ENCODE peak calls at places on chromosomes 3 and 15, in six cellular contexts. W is small intestine, M is adrenal gland, P is A549, E is OCI-LY7, H is IMR-90. Z is an unnamed sample. For H3K4me1, the result is how much of the 10 kb centered on the place peaks cover.

GRCh38 chr3:98525494-98525893 is 2.8 kb upstream of the CLDND1 start:
- DNase-seq in H (no peak), W (no peak), E (no peak), M (no peak), P (no peak), Z (no peak)

GRCh38 chr3:160331127-160331937 is 67.7 kb downstream of the IFT80 start:
- DNase-seq in E (no peak), H (peak), W (no peak), M (no peak), P (peak), Z (no peak)

GRCh38 chr3:64098686-64099085 is 75.4 kb upstream of the PSMD6 start:
- DNase-seq in P (no peak), E (no peak), W (no peak), H (no peak), M (no peak), Z (no peak)

GRCh38 chr3:127734754-127735473 is 62.2 kb downstream of the ABTB1 start:
- DNase-seq in E (peak), H (peak), W (no peak), M (no peak), P (no peak), Z (peak)

GRCh38 chr15:62324382-62324781 is 159.3 kb upstream of the C2CD4B start:
- DNase-seq in M (no peak), E (no peak), H (no peak), P (no peak), W (no peak), Z (no peak)

GRCh38 chr3:197501879-197502620 is 53.7 kb downstream of the BDH1 start:
- DNase-seq in W (peak), E (peak), H (peak), M (peak), P (peak), Z (peak)

GRCh38 chr3:136353461-136353860 is 103.3 kb downstream of the PCCB start:
- DNase-seq in W (no peak), M (no peak), H (no peak), E (no peak), P (no peak), Z (no peak)

GRCh38 chr3:133973249-133973980 is 56.3 kb downstream of the SLCO2A1 start:
- DNase-seq in M (no peak), P (no peak), W (no peak), H (no peak), E (no peak), Z (no peak)

GRCh38 chr3:55897573-55898224 is 410.6 kb upstream of the WNT5A start:
- DNase-seq in H (peak), M (no peak), P (peak), E (peak), W (no peak), Z (no peak)

GRCh38 chr3:127587876-127588275 is 2.7 kb downstream of the TPRA1 start:
- DNase-seq in W (no peak), M (no peak), H (no peak), E (no peak), P (no peak), Z (no peak)

GRCh38 chr3:47347217-47347801 is 33.5 kb upstream of the PTPN23 start:
- DNase-seq in M (no peak), W (no peak), P (no peak), E (peak), H (peak), Z (no peak)

DNA sequence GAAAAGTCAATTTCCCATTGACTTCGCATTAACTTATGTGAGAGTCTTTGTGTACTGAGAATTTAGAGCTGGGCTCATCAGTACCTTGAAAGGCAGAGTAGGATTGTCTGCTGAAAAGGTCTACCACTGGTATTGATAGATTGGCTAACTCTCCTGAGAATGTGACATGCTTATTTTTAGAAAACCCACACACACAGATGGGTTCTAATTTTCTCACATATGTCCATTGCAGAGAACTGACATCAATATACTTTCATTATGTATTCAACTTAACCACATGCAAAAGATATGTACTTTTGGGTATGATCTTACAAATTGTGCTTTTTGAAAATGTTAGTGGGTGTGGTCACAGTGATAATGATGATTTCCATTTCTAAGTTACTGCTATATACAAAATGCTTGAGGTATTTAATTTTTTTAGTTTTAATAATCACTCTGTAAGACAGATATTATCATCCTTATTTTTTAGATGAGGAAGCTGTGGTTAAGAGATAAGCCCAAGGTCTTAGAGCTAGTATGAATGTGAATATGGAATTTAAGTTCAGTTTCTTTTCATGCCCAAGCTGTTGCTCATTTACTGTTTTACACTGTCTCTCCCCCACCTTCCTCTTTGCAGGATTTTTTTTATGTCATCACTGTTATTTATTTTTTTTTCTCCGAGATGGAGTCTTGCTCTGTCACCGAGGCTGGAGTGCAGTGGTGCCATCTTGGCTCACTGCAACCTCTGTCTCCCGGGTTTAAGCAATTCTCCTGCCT is 22.3 kb downstream of the MAP2K5 start:
- DNase-seq in H (peak), M (no peak), P (no peak), W (no peak), E (no peak), Z (no peak)
- H3K27ac ChIP-seq in H (no peak), M (no peak), P (no peak), W (no peak), E (no peak), Z (no peak)

DNA sequence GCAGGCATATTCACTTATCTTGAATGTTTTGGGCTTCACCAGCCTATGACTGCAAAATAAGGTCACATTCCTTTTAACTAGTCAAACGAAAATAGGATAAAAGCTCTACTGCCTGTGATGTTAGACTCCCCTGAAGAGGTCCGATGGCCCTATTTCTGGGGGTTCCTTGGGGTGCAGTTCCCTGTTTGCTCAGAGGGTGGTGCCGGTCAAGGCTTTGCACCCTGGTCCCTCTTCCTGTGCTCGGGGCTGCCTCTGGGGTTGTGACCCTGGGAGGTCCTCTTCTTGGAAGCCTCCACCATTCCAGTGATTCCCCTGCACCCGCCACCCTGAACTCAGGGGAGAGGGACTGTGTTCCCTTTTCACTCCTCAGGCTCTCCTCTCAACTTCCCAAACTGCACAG is 86.7 kb upstream of the ANKRD34C start:
- DNase-seq in W (no peak), H (no peak), P (no peak), M (no peak), E (no peak), Z (no peak)
- H3K4me1 ChIP-seq in W (under half), H (under half), P (under half), M (under half), E (under half), Z (under half)

GRCh38 chr3:173128633-173129032 is 12.4 kb downstream of the SPATA16 start:
- DNase-seq in E (no peak), H (no peak), P (no peak), M (no peak), W (no peak), Z (no peak)
- H3K27ac ChIP-seq in E (no peak), H (no peak), P (no peak), M (no peak), W (no peak), Z (no peak)

DNA sequence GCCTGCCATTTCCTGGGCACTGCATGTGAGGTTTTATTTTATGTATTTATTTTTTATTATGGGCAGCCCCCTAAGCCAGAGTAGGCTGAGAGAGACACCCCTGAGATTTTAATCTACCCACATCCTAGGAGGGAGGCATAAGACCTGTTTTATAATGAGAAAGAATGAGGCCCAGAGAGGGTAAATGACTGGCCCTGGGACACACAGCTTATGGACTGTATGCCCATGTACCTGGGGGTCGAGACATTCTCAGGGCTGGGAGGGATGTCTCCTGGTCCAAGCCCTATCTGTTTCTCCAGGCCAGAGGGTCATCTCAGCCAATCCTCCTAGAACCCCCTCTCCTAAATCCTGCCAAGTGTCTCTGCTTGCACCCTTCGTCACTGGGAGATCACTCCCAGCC is 6.1 kb downstream of the PLXND1 start:
- DNase-seq in W (no peak), P (no peak), M (no peak), H (no peak), E (no peak), Z (no peak)
- H3K4me1 ChIP-seq in W (under half), P (half or more), M (under half), H (half or more), E (under half), Z (under half)

DNA sequence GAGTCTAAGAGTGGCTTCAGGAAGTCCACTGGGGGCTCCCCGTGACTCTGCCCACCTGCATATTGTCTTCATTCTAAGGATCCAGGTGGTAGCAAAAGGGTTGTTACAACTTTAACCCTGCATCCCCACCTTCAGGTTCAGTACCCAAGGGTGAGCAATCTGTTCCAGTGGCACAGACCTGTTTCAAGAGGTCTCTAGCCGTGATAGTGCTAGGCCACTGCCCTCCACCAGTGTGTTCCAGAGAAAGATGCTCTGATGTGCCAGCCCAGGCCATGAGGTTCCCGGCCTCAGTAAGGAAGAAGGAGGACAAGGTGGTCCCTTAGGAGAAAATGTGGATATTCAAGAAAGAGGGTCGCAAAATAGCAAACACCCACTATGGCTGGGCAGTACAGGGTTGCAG is 87.0 kb downstream of the IGF1R start:
- DNase-seq in M (no peak), H (no peak), E (no peak), P (no peak), W (no peak), Z (no peak)
- H3K27ac ChIP-seq in M (no peak), H (no peak), E (no peak), P (no peak), W (no peak), Z (no peak)

DNA sequence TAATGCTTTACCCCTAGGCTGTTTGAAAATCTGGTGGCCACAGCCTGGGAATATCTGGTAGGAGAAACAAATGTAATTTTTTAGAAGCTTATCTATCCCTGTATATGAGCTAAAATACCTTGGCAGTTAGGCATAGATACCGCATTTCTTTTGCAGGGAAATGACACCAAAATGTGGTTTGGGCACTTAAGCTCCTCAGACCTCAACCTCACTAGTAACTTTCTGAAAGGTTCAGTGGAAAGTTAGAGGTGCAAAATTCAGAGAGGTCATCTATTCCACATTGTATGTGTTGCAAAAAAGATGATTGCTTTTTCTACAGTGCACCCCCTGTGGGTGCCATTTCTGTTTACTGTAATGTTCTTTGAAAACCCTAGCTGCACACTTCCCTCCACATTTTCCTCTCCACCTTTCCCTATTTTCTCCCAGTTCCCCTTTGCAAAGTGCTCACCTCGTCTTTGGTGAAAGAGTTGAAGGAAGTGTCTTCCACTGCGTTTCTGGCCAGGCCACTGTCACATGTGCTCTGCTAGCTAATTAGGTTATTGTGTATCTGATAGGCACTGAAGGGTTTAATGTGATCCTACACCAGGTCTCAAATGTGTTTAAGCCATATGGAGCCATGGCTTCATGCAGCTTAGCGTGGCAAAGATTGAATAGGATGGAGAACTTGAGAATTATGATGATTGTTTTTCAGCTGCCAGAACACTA is 1.3 kb downstream of the SACM1L start:
- DNase-seq in W (peak), P (no peak), M (no peak), E (peak), H (no peak), Z (no peak)
- H3K4me1 ChIP-seq in W (under half), P (under half), M (under half), E (under half), H (under half), Z (under half)

GRCh38 chr3:117871934-117872333 is 1162.4 kb downstream of the TUSC7 start:
- DNase-seq in H (peak), W (no peak), M (no peak), P (no peak), E (no peak), Z (no peak)

GRCh38 chr3:117874028-117874765 is 1160.4 kb downstream of the IGSF11 start:
- DNase-seq in P (no peak), H (peak), W (no peak), E (no peak), M (no peak), Z (no peak)

GRCh38 chr3:117875887-117876286 is 1158.8 kb downstream of the IGSF11 start:
- DNase-seq in M (no peak), H (no peak), P (no peak), E (no peak), W (no peak), Z (no peak)

GRCh38 chr3:117873236-117873635 is 1161.4 kb downstream of the IGSF11 start:
- DNase-seq in M (peak), E (no peak), W (no peak), H (peak), P (no peak), Z (peak)

DNA sequence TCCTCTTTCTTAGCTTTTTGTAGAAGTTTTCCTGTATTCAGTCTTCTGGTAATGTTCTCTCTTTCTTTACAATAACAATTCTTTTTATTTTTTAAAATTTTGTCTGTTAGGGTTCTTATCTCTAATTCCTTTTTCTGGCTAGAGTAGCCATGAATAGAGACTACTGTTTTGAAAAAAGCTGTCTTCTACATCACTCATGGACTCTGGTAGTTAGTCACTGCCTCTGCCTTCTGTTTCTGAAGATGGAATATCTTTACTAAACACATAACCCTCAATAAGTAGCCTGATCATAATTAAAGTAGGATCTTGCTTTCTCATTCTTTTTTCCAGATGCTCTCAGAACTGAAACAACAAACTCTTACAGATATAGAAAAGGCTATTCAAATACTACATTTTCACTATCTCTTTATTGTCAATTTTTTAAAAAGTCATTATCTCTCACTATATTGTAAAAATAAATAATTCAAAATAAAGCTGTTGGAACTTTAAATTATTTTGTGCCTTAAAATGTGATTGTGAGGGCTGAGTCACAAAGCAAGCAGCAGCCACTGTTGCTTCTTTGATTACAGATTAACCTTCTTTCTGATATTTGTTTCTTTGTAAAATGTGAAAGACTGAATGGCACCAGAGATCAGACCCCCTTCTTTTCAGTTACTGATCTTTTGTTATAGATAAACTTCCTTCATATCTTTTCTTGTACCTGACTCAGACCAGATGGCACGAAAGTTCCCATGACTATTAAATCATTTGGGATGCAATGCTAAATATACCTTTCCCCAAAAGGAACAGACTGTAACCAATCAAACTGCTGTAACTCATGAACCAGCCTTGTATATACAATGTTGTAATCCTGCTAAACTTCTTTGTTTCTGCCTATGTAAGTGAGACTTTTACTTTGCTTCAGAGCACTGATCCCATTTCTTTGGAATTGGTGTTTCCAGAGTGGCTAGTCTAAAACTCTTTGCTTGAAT is 1159.5 kb downstream of the IGSF11 start:
- DNase-seq in P (peak), E (no peak), M (no peak), H (peak), W (no peak), Z (no peak)
- H3K27ac ChIP-seq in P (peak), E (no peak), M (no peak), H (no peak), W (no peak), Z (no peak)

DNA sequence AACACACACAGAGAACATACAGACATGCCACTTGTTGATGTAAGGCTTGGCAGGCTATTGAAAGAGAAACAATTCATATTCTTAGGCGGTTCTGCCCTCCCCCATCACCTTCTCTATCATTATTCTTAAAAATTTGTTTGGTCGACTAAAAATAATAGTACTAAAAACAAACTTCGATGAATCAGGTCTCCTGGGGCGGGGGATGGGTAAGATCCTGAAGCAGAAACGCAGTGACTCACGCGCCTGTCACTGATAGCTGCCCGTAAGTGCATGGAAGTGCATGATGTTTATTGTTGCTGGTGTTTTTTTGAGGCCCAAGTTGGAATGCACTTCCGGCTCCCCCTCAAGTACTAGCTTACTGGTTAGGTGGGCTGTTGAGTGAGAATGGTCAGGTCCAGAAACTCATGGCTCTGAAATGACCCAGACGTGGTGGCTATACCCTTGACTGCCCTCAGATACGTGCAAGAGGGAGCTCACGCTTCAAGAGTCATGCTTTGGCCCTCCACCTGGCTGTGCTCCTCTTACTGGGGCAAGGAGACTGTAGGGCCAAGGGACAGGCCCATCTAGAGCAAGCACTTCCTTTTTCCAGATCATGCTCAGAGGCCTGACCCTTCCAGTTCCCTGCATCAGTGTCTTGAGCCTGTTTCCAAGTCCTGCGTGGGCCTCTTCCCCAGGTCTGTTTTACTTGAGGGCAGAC is 10.9 kb downstream of the SMAD3 start:
- DNase-seq in P (peak), M (no peak), H (peak), W (no peak), E (peak), Z (no peak)
- H3K4me1 ChIP-seq in P (half or more), M (under half), H (under half), W (under half), E (half or more), Z (under half)

DNA sequence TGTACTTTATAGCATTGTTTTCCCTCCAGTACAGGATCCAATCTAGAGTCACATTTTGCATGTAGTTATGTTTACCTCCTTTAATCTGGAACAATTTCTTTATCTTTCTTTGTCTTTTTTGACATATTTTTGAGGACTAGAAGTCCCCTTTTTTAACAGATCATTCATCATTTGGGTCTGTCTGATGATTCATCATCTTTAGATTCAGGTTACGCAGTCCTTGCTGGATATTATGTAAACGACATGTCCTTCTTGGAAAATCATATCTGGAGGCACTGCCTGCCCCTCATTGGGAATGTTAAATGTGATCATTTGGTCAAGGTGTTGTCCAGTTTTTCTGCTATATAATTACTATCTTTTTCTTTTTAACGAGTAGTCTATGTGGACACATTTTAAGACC is 18.3 kb downstream of the TGM4 start:
- DNase-seq in P (no peak), M (no peak), W (no peak), E (no peak), H (peak), Z (no peak)
- H3K27ac ChIP-seq in P (peak), M (no peak), W (no peak), E (no peak), H (no peak), Z (no peak)

GRCh38 chr3:42387802-42388651 is 22.4 kb downstream of the LYZL4 start:
- DNase-seq in W (peak), P (no peak), H (no peak), E (peak), M (no peak), Z (no peak)
- H3K4me1 ChIP-seq in W (under half), P (under half), H (under half), E (under half), M (under half), Z (under half)

Z was measured in right cardiac atrium.